ENCODE peak calls at places on chromosomes 12 and 14, in five cellular contexts. S is AG10803, A is psoas muscle, O is lower lobe of right lung, Z is keratinocyte. P is an unnamed sample.
A peak's percentile ranks its signal among the peaks of the same experiment; 100 is the strongest.

GRCh38 chr14:51004801-51005526 is 60.7 kb upstream of the PYGL start:
- DNase-seq in S (peak; percentile 41), A (no peak), O (no peak), Z (no peak), P (no peak)

GRCh38 chr12:68812553-68813241 is 4.7 kb downstream of the MDM2 start:
- DNase-seq in S (no peak), A (no peak), O (no peak), Z (no peak), P (no peak)

GRCh38 chr12:47753021-47754001 is 5.4 kb downstream of the RAPGEF3 start:
- DNase-seq in S (no peak), A (peak; percentile 86), O (peak; percentile 90), Z (no peak), P (no peak)

GRCh38 chr14:92704821-92705220 is 43.6 kb downstream of the LGMN start:
- DNase-seq in S (no peak), A (no peak), O (no peak), Z (no peak), P (no peak)

GRCh38 chr12:70032076-70032475 is 207.0 kb downstream of the MYRFL start:
- DNase-seq in S (peak; percentile 48), A (no peak), O (no peak), Z (no peak), P (no peak)

GRCh38 chr12:111389635-111390034 is 16.1 kb upstream of the SH2B3 start:
- DNase-seq in S (no peak), A (no peak), O (no peak), Z (no peak), P (no peak)

GRCh38 chr12:4046150-4046845 is 173.1 kb upstream of the PARP11 start:
- DNase-seq in S (no peak), A (no peak), O (no peak), Z (no peak), P (no peak)

GRCh38 chr12:14403711-14404164 is 38.3 kb downstream of the ATF7IP start:
- DNase-seq in S (peak; percentile 80), A (no peak), O (no peak), Z (no peak), P (peak; percentile 90)

GRCh38 chr12:105864916-105865315 is 273.8 kb downstream of the NUAK1 start:
- DNase-seq in S (peak; percentile 43), A (no peak), O (no peak), Z (no peak), P (no peak)

GRCh38 chr12:11795910-11796459 is 146.5 kb downstream of the ETV6 start:
- DNase-seq in S (peak; percentile 31), A (no peak), O (no peak), Z (no peak), P (peak; percentile 87)

GRCh38 chr12:98416845-98417244 is 98.5 kb upstream of the TMPO start:
- DNase-seq in S (peak; percentile 66), A (no peak), O (no peak), Z (no peak), P (no peak)

GRCh38 chr14:68665792-68666195 is 127.1 kb downstream of the ZFP36L1 start:
- DNase-seq in S (no peak), A (no peak), O (no peak), Z (no peak), P (no peak)

GRCh38 chr12:46523863-46524770 is 151.5 kb upstream of the SLC38A2 start:
- DNase-seq in S (peak; percentile 91), A (no peak), O (no peak), Z (peak; percentile 69), P (peak; percentile 28)

GRCh38 chr12:108009442-108009841 is 119.6 kb upstream of the WSCD2 start:
- DNase-seq in S (no peak), A (no peak), O (no peak), Z (no peak), P (no peak)

GRCh38 chr12:29286081-29286800 is 94.7 kb downstream of the ERGIC2 start:
- DNase-seq in S (peak; percentile 51), A (no peak), O (no peak), Z (no peak), P (no peak)

GRCh38 chr12:29283969-29284368 is 97.0 kb downstream of the ERGIC2 start:
- DNase-seq in S (no peak), A (no peak), O (no peak), Z (no peak), P (no peak)

GRCh38 chr12:29278673-29279420 is 102.1 kb downstream of the ERGIC2 start:
- DNase-seq in S (peak; percentile 48), A (no peak), O (no peak), Z (no peak), P (no peak)

GRCh38 chr12:29287622-29288021 is 93.3 kb downstream of the ERGIC2 start:
- DNase-seq in S (no peak), A (no peak), O (no peak), Z (no peak), P (no peak)

DNA sequence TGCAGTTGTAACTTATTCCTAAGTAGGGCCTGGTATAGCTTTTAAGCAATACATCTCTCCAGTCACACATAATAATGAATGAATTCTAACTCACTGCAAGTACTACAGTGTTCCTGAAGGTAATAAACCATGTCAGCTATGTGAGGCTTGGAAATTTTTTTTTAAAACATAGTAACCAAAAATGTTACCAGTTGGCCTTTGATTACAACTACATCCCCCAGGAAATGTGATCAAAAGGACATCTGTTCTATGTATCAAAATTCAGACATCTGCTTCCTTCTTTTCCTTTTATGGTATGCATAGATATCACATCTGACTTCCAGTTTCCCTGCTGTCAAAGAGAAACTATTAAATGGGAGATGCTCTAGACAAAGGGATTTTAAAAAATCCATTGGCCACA is 98.5 kb downstream of the ERGIC2 start:
- DNase-seq in S (no peak), A (no peak), O (no peak), Z (no peak), P (no peak)
- H3K4me3 ChIP-seq in S (no peak overlapping the region), A (no peak overlapping the region), O (no peak overlapping the region), Z (no peak overlapping the region), P (no peak overlapping the region)

GRCh38 chr12:18888062-18888461 is 150.1 kb downstream of the CAPZA3 start:
- DNase-seq in S (no peak), A (no peak), O (no peak), Z (no peak), P (no peak)

GRCh38 chr12:18886962-18887361 is 149.0 kb downstream of the CAPZA3 start:
- DNase-seq in S (peak; percentile 7), A (no peak), O (no peak), Z (no peak), P (no peak)

GRCh38 chr12:18887368-18887767 is 149.4 kb downstream of the CAPZA3 start:
- DNase-seq in S (no peak), A (no peak), O (no peak), Z (no peak), P (no peak)

GRCh38 chr12:18882690-18883089 is 144.8 kb downstream of the CAPZA3 start:
- DNase-seq in S (no peak), A (no peak), O (no peak), Z (no peak), P (no peak)
- TF ChIP-seq CTCF in S (no peak), A (no peak), O (no peak), Z (no peak), P (no peak)

GRCh38 chr12:2803635-2804380 is 8.7 kb upstream of the ITFG2 start:
- DNase-seq in S (no peak), A (no peak), O (no peak), Z (no peak), P (no peak)
- H3K4me3 ChIP-seq in S (no peak overlapping the region), A (no peak overlapping the region), O (no peak overlapping the region), Z (no peak overlapping the region), P (no peak overlapping the region)

DNA sequence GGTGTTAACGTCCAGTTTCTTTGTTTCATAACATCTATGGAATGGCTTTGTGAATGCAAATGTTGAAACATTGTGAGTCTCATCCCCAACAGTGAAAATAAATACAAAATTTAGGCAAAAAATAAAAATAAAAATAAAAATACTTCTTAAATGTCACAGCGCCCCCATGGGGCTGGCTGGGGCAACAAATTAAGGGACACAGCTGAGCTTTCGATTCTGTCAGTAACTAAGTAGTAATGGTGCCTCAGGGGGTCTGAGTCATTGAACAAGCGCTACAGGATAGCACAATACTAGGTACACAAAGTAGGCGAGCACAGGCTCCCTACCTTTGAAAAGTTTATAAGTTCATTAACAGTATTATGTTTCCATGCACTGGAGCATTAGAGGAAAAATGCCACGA is 667.3 kb downstream of the DIO2 start:
- DNase-seq in S (no peak), A (no peak), O (no peak), Z (peak; percentile 57), P (peak; percentile 29)
- TF ChIP-seq CTCF in S (peak; percentile 12), A (no peak), O (peak; percentile 24), Z (peak; percentile 64), P (peak; percentile 63)

GRCh38 chr12:52761802-52762201 is 15.3 kb downstream of the KRT76 start:
- DNase-seq in S (no peak), A (no peak), O (no peak), Z (no peak), P (no peak)

GRCh38 chr12:52759218-52759617 is 17.9 kb downstream of the KRT76 start:
- DNase-seq in S (no peak), A (no peak), O (no peak), Z (no peak), P (no peak)

GRCh38 chr12:52760623-52761022 is 16.5 kb downstream of the KRT76 start:
- DNase-seq in S (no peak), A (no peak), O (no peak), Z (no peak), P (no peak)

GRCh38 chr12:52757449-52758176 is 19.5 kb downstream of the KRT76 start:
- DNase-seq in S (no peak), A (no peak), O (no peak), Z (no peak), P (no peak)

GRCh38 chr12:52759695-52760094 is 17.4 kb downstream of the KRT76 start:
- DNase-seq in S (no peak), A (no peak), O (no peak), Z (no peak), P (no peak)
- H3K4me3 ChIP-seq in S (no peak overlapping the region), A (no peak overlapping the region), O (no peak overlapping the region), Z (no peak overlapping the region), P (no peak overlapping the region)

P was measured in astrocyte of the cerebellum.